ENCODE peak calls at places on chromosomes 12 and 14, in four cellular contexts. X is upper lobe of left lung, P is fibroblast of lung, W is Panc1. J is an unnamed sample.
A peak's percentile ranks its signal among the peaks of the same experiment; 100 is the strongest.

GRCh38 chr12:6316921-6317692 is 6.6 kb downstream of the PLEKHG6 start:
- DNase-seq in X (no peak), P (no peak), W (no peak), J (no peak)

GRCh38 chr12:57881035-57881973 is 34.8 kb upstream of the CTDSP2 start:
- DNase-seq in X (no peak), P (peak; percentile 84), W (no peak), J (peak; percentile 71)

GRCh38 chr12:127238061-127238460 is 1028.9 kb upstream of the TMEM132C start:
- DNase-seq in X (no peak), P (no peak), W (no peak), J (peak; percentile 30)

GRCh38 chr12:11877869-11878780 is 192.6 kb upstream of the BCL2L14 start:
- DNase-seq in X (peak; percentile 7), P (peak; percentile 85), W (no peak), J (peak; percentile 72)

GRCh38 chr12:104605685-104606084 is 148.9 kb downstream of the CHST11 start:
- DNase-seq in X (no peak), P (peak; percentile 36), W (no peak), J (peak; percentile 58)

GRCh38 chr14:105165761-105166485 is 2.7 kb downstream of the JAG2 start:
- DNase-seq in X (peak; percentile 86), P (no peak), W (no peak), J (no peak)

GRCh38 chr14:104237651-104238423 is 99.5 kb downstream of the KIF26A start:
- DNase-seq in X (peak; percentile 63), P (no peak), W (no peak), J (no peak)

GRCh38 chr12:124898200-124898950 is 16.1 kb downstream of the UBC start:
- DNase-seq in X (peak; percentile 82), P (peak; percentile 17), W (no peak), J (no peak)

GRCh38 chr12:98916106-98916505 is 271.0 kb downstream of the APAF1 start:
- DNase-seq in X (no peak), P (peak; percentile 33), W (no peak), J (no peak)

GRCh38 chr12:461425-461824 is 1.7 kb downstream of the B4GALNT3 start:
- DNase-seq in X (no peak), P (no peak), W (no peak), J (no peak)

GRCh38 chr12:101707131-101707782 is 9.8 kb downstream of the CHPT1 start:
- DNase-seq in X (no peak), P (peak; percentile 74), W (no peak), J (peak; percentile 30)

GRCh38 chr14:75609606-75610476 is 31.4 kb downstream of the FLVCR2 start:
- DNase-seq in X (no peak), P (no peak), W (no peak), J (peak; percentile 89)

GRCh38 chr14:101467181-101467926 is 93.9 kb upstream of the DIO3 start:
- DNase-seq in X (no peak), P (no peak), W (no peak), J (no peak)

GRCh38 chr14:66088661-66089060 is 397.5 kb upstream of the CCDC196 start:
- DNase-seq in X (no peak), P (no peak), W (no peak), J (no peak)

GRCh38 chr12:89799316-89799715 is 90.7 kb upstream of the ATP2B1 start:
- DNase-seq in X (no peak), P (no peak), W (no peak), J (no peak)

GRCh38 chr12:69651922-69652321 is 41.2 kb upstream of the LRRC10 start:
- DNase-seq in X (no peak), P (no peak), W (no peak), J (no peak)

GRCh38 chr12:108099778-108100177 is 29.3 kb upstream of the WSCD2 start:
- DNase-seq in X (no peak), P (no peak), W (no peak), J (no peak)

GRCh38 chr14:100132903-100133510 is 26.4 kb downstream of the DEGS2 start:
- DNase-seq in X (no peak), P (no peak), W (no peak), J (no peak)

GRCh38 chr14:30357791-30358190 is 201.2 kb upstream of the G2E3 start:
- DNase-seq in X (peak; percentile 50), P (no peak), W (no peak), J (no peak)

GRCh38 chr14:88929656-88930436 is 105.4 kb downstream of the TTC8 start:
- DNase-seq in X (no peak), P (no peak), W (no peak), J (no peak)

GRCh38 chr14:92677087-92677668 is 71.2 kb downstream of the LGMN start:
- DNase-seq in X (no peak), P (no peak), W (no peak), J (no peak)

GRCh38 chr12:24240707-24241106 is 291.2 kb upstream of the SOX5 start:
- DNase-seq in X (no peak), P (no peak), W (no peak), J (no peak)

GRCh38 chr12:24246921-24247320 is 297.5 kb upstream of the SOX5 start:
- DNase-seq in X (no peak), P (no peak), W (no peak), J (no peak)

GRCh38 chr12:24244801-24245200 is 295.3 kb upstream of the SOX5 start:
- DNase-seq in X (no peak), P (no peak), W (no peak), J (no peak)

GRCh38 chr12:24244231-24244630 is 294.8 kb upstream of the SOX5 start:
- DNase-seq in X (no peak), P (no peak), W (no peak), J (no peak)
- H3K4me3 ChIP-seq in X (no peak overlapping the region), P (no peak overlapping the region), W (no peak overlapping the region), J (no peak overlapping the region)

GRCh38 chr12:93185369-93185741 is 192.4 kb upstream of the NUDT4 start:
- DNase-seq in X (no peak), P (no peak), W (no peak), J (no peak)

GRCh38 chr12:93186131-93186530 is 191.6 kb upstream of the NUDT4 start:
- DNase-seq in X (no peak), P (no peak), W (no peak), J (peak; percentile 72)

GRCh38 chr12:93184664-93185368 is 192.9 kb upstream of the NUDT4 start:
- DNase-seq in X (no peak), P (no peak), W (no peak), J (no peak)

GRCh38 chr12:93186621-93187020 is 191.1 kb upstream of the NUDT4 start:
- DNase-seq in X (no peak), P (no peak), W (no peak), J (no peak)

GRCh38 chr12:93183940-93184663 is 193.6 kb upstream of the NUDT4 start:
- DNase-seq in X (peak; percentile 20), P (peak; percentile 40), W (no peak), J (peak; percentile 32)
- TF ChIP-seq CTCF in X (no peak), P (no peak), W (no peak), J (no peak)

GRCh38 chr12:19694627-19695026 is 255.3 kb downstream of the AEBP2 start:
- DNase-seq in X (no peak), P (peak; percentile 35), W (no peak), J (peak; percentile 65)
- H3K4me3 ChIP-seq in X (no peak overlapping the region), P (no peak overlapping the region), W (no peak overlapping the region), J (no peak overlapping the region)

DNA sequence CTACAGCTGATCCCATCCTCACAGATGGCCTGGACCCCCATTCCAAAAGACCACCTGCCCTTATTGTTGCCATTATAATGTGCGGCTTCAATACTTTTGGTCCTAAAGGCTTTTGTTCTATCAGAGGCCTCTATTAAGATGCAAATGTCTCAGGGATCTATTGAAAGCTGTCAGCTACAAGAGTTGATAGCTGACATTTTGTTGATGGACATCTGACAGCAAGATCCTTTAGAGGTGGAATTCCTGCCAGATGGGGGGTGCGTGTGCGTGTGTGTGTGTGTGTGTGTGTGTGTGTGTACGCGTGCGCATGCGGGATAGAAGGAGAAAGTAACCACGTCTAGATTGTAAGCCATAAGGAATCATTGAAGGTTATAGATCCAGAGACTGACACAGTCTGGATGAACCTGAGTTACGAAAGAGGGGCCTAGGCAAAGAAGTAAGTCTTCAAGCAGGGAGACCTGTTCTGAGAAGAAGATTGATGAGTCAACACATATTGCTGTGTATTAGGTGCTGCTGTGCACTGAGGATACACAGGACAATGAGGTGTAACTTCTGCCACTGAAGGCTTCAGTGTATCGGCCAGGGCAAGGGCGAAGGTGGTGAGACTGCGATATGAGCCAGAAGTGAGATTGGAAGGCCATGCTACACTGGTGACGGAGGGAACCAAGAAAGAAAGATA is 89.2 kb downstream of the PRMT8 start:
- DNase-seq in X (no peak), P (no peak), W (no peak), J (no peak)
- TF ChIP-seq CTCF in X (no peak), P (no peak), W (no peak), J (no peak)

GRCh38 chr12:43807361-43807760 is 1.2 kb upstream of the TWF1 start:
- DNase-seq in X (no peak), P (no peak), W (no peak), J (no peak)
- H3K4me3 ChIP-seq in X (no peak overlapping the region), P (no peak overlapping the region), W (no peak overlapping the region), J (no peak overlapping the region)